ENCODE peak calls at places on chromosome 9, in four cellular contexts. E is stimulated activated CD4-positive, alpha-beta T cell treated with anti-CD3 and anti-CD28 coated beads, Interleukin-1b, Interleukin-23, amount 100 ng/mL, for 4 hours; T is EL; J is AG04450. O is an unnamed sample.
A peak's percentile ranks its signal among the peaks of the same experiment; 100 is the strongest.

GRCh38 chr9:91992636-91993035 is 42.6 kb upstream of the ROR2 start:
- DNase-seq in J (peak; percentile 62), E (no peak), T (peak; percentile 83), O (no peak)

GRCh38 chr9:112570731-112571167 is 84.1 kb downstream of the KIAA1958 start:
- DNase-seq in E (no peak), J (no peak), T (no peak), O (no peak)

GRCh38 chr9:132582786-132583583 is 579 bp downstream of the BARHL1 start:
- DNase-seq in J (no peak), T (no peak), E (no peak), O (no peak)

GRCh38 chr9:91682806-91683205 is 259.2 kb upstream of the NFIL3 start:
- DNase-seq in J (no peak), E (no peak), T (peak; percentile 82), O (no peak)

GRCh38 chr9:99322299-99322698 is 100.2 kb downstream of the SEC61B start:
- DNase-seq in J (no peak), E (no peak), T (no peak), O (no peak)

GRCh38 chr9:4382722-4383317 is 83.0 kb upstream of the GLIS3 start:
- DNase-seq in J (no peak), E (no peak), T (peak; percentile 34), O (peak; percentile 29)

GRCh38 chr9:129773262-129774048 is 20.6 kb upstream of the PTGES start:
- DNase-seq in J (peak; percentile 27), E (no peak), T (peak; percentile 95), O (peak; percentile 42)

GRCh38 chr9:108512426-108513173 is 343.2 kb downstream of the ACTL7B start:
- DNase-seq in E (no peak), J (no peak), T (no peak), O (no peak)

GRCh38 chr9:87427851-87428506 is 69.7 kb upstream of the DAPK1 start:
- DNase-seq in T (no peak), J (no peak), E (no peak), O (no peak)

GRCh38 chr9:97413462-97413861 is 1.6 kb downstream of the TDRD7 start:
- DNase-seq in E (no peak), T (no peak), J (no peak), O (no peak)

GRCh38 chr9:106277931-106278330 is 583.6 kb downstream of the TMEM38B start:
- DNase-seq in T (peak; percentile 11), E (no peak), J (no peak), O (peak; percentile 52)

GRCh38 chr9:132973713-132974112 is 4.8 kb upstream of the GFI1B start:
- DNase-seq in E (no peak), J (no peak), T (peak; percentile 40), O (peak; percentile 19)